ENCODE peak calls at places on chromosome 17, in five cellular contexts. G is AG08396; X is T-helper 9 cell; I is ecto neural progenitor cell; S is stimulated activated CD4-positive, alpha-beta T cell treated with anti-CD3 and anti-CD28 coated beads, Interleukin-1b, Interleukin-23, amount 100 ng/mL, for 1 hour. B is an unnamed sample.

GRCh38 chr17:80395402-80396151 is 19.4 kb upstream of the ENDOV start:
- DNase-seq in I (no peak), S (no peak), X (no peak), G (no peak), B (no peak)

GRCh38 chr17:36884495-36885160 is 52.6 kb upstream of the LHX1 start:
- DNase-seq in X (no peak), S (no peak), I (no peak), G (no peak), B (no peak)

GRCh38 chr17:1915889-1916288 is 86.1 kb downstream of the RPA1 start:
- DNase-seq in S (no peak), X (no peak), I (no peak), G (no peak), B (no peak)

GRCh38 chr17:79956853-79957252 is 78.8 kb downstream of the TBC1D16 start:
- DNase-seq in I (peak), G (no peak), X (no peak), S (no peak), B (no peak)

GRCh38 chr17:81515530-81516041 is 3.0 kb upstream of the ACTG1 start:
- DNase-seq in G (no peak), X (no peak), S (no peak), I (peak), B (no peak)

GRCh38 chr17:76449126-76449525 is 3.8 kb downstream of the UBE2O start:
- DNase-seq in G (no peak), I (no peak), X (no peak), S (no peak), B (no peak)

GRCh38 chr17:77449373-77449907 is 308.7 kb downstream of the SEC14L1 start:
- DNase-seq in S (no peak), X (no peak), I (no peak), G (no peak), B (no peak)

GRCh38 chr17:44976198-44976597 is 8.1 kb upstream of the C1QL1 start:
- DNase-seq in S (no peak), I (no peak), X (no peak), G (no peak), B (no peak)

GRCh38 chr17:13346996-13347762 is 254.6 kb downstream of the HS3ST3A1 start:
- DNase-seq in X (no peak), G (peak), I (no peak), S (no peak), B (no peak)

GRCh38 chr17:45431531-45432404 is 902 bp downstream of the ARHGAP27 start:
- DNase-seq in X (peak), I (peak), G (peak), S (peak), B (no peak)

GRCh38 chr17:2706911-2707510 is 4.6 kb downstream of the CLUH start:
- DNase-seq in I (no peak), S (no peak), G (no peak), X (no peak), B (no peak)

GRCh38 chr17:39979865-39980401 is 674 bp upstream of the PSMD3 start:
- DNase-seq in I (no peak), G (no peak), X (peak), S (no peak), B (no peak)

GRCh38 chr17:47801176-47801765 is 20.3 kb downstream of the OSBPL7 start:
- DNase-seq in S (no peak), X (no peak), I (peak), G (no peak), B (no peak)

GRCh38 chr17:45784583-45785372 is 658 bp downstream of the CRHR1 start:
- DNase-seq in S (no peak), G (peak), X (peak), I (peak), B (no peak)

GRCh38 chr17:68094481-68095078 is 59.0 kb downstream of the KPNA2 start:
- DNase-seq in X (no peak), I (no peak), S (no peak), G (no peak), B (no peak)

GRCh38 chr17:32323784-32324590 is 18.0 kb downstream of the C17orf75 start:
- DNase-seq in I (no peak), G (peak), X (no peak), S (no peak), B (peak)